ENCODE peak calls at places on chromosomes 3 and 15, in seven cellular contexts. One of them, this sample, is unnamed.

GRCh38 chr15:78083687-78084358 is 6.3 kb upstream of the TBC1D2B start:
- DNase-seq in stimulated activated CD8-positive, alpha-beta memory T cell treated with anti-CD3 and anti-CD28 coated beads, Interleukin-4, amount 100 ng/mL, for 4 hours: no peak
- DNase-seq in NCI-H2107: no peak
- DNase-seq in cardiac muscle cell: no peak
- DNase-seq in GM23248: no peak
- DNase-seq in HFFc6: no peak
- DNase-seq in H7: peak; percentile 39
- DNase-seq in this sample: no peak

GRCh38 chr3:14422016-14422963 is 19.9 kb downstream of the SLC6A6 start:
- DNase-seq in stimulated activated CD8-positive, alpha-beta memory T cell treated with anti-CD3 and anti-CD28 coated beads, Interleukin-4, amount 100 ng/mL, for 4 hours: no peak
- DNase-seq in NCI-H2107: no peak
- DNase-seq in cardiac muscle cell: no peak
- DNase-seq in GM23248: no peak
- DNase-seq in HFFc6: no peak
- DNase-seq in H7: peak; percentile 90
- DNase-seq in this sample: peak; percentile 33

GRCh38 chr3:113092746-113093145 is 102.0 kb downstream of the GTPBP8 start:
- DNase-seq in stimulated activated CD8-positive, alpha-beta memory T cell treated with anti-CD3 and anti-CD28 coated beads, Interleukin-4, amount 100 ng/mL, for 4 hours: no peak
- DNase-seq in NCI-H2107: no peak
- DNase-seq in cardiac muscle cell: no peak
- DNase-seq in GM23248: no peak
- DNase-seq in HFFc6: no peak
- DNase-seq in H7: no peak
- DNase-seq in this sample: no peak

GRCh38 chr3:78201066-78201465 is 1161.2 kb downstream of the ROBO2 start:
- DNase-seq in stimulated activated CD8-positive, alpha-beta memory T cell treated with anti-CD3 and anti-CD28 coated beads, Interleukin-4, amount 100 ng/mL, for 4 hours: no peak
- DNase-seq in NCI-H2107: no peak
- DNase-seq in cardiac muscle cell: no peak
- DNase-seq in GM23248: no peak
- DNase-seq in HFFc6: no peak
- DNase-seq in H7: no peak
- DNase-seq in this sample: no peak

GRCh38 chr3:24272408-24272807 is 222.2 kb downstream of the THRB start:
- DNase-seq in stimulated activated CD8-positive, alpha-beta memory T cell treated with anti-CD3 and anti-CD28 coated beads, Interleukin-4, amount 100 ng/mL, for 4 hours: no peak
- DNase-seq in NCI-H2107: no peak
- DNase-seq in cardiac muscle cell: no peak
- DNase-seq in GM23248: no peak
- DNase-seq in HFFc6: no peak
- DNase-seq in H7: no peak
- DNase-seq in this sample: no peak

GRCh38 chr3:79255696-79256095 is 512.1 kb downstream of the ROBO1 start:
- DNase-seq in stimulated activated CD8-positive, alpha-beta memory T cell treated with anti-CD3 and anti-CD28 coated beads, Interleukin-4, amount 100 ng/mL, for 4 hours: no peak
- DNase-seq in NCI-H2107: no peak
- DNase-seq in cardiac muscle cell: no peak
- DNase-seq in GM23248: peak; percentile 13
- DNase-seq in HFFc6: no peak
- DNase-seq in H7: no peak
- DNase-seq in this sample: no peak

GRCh38 chr3:124559650-124560405 is 170.4 kb upstream of the UMPS start:
- DNase-seq in stimulated activated CD8-positive, alpha-beta memory T cell treated with anti-CD3 and anti-CD28 coated beads, Interleukin-4, amount 100 ng/mL, for 4 hours: peak; percentile 22
- DNase-seq in NCI-H2107: peak; percentile 78
- DNase-seq in cardiac muscle cell: peak; percentile 90
- DNase-seq in GM23248: peak; percentile 86
- DNase-seq in HFFc6: peak; percentile 78
- DNase-seq in H7: peak; percentile 82
- DNase-seq in this sample: peak; percentile 85

GRCh38 chr3:52190294-52190841 is 7.6 kb upstream of the ALAS1 start:
- DNase-seq in stimulated activated CD8-positive, alpha-beta memory T cell treated with anti-CD3 and anti-CD28 coated beads, Interleukin-4, amount 100 ng/mL, for 4 hours: no peak
- DNase-seq in NCI-H2107: no peak
- DNase-seq in cardiac muscle cell: peak; percentile 78
- DNase-seq in GM23248: peak; percentile 62
- DNase-seq in HFFc6: peak; percentile 12
- DNase-seq in H7: peak; percentile 31
- DNase-seq in this sample: no peak

GRCh38 chr15:77369168-77369567 is 50.7 kb downstream of the PEAK1 start:
- DNase-seq in stimulated activated CD8-positive, alpha-beta memory T cell treated with anti-CD3 and anti-CD28 coated beads, Interleukin-4, amount 100 ng/mL, for 4 hours: no peak
- DNase-seq in NCI-H2107: no peak
- DNase-seq in cardiac muscle cell: no peak
- DNase-seq in GM23248: peak; percentile 4
- DNase-seq in HFFc6: peak; percentile 43
- DNase-seq in H7: no peak
- DNase-seq in this sample: no peak

GRCh38 chr15:79615754-79616153 is 183.6 kb downstream of the MINAR1 start:
- DNase-seq in stimulated activated CD8-positive, alpha-beta memory T cell treated with anti-CD3 and anti-CD28 coated beads, Interleukin-4, amount 100 ng/mL, for 4 hours: no peak
- DNase-seq in NCI-H2107: no peak
- DNase-seq in cardiac muscle cell: no peak
- DNase-seq in GM23248: no peak
- DNase-seq in HFFc6: no peak
- DNase-seq in H7: no peak
- DNase-seq in this sample: no peak

GRCh38 chr15:74251187-74251811 is 15.2 kb downstream of the CCDC33 start:
- DNase-seq in stimulated activated CD8-positive, alpha-beta memory T cell treated with anti-CD3 and anti-CD28 coated beads, Interleukin-4, amount 100 ng/mL, for 4 hours: no peak
- DNase-seq in NCI-H2107: no peak
- DNase-seq in cardiac muscle cell: no peak
- DNase-seq in GM23248: no peak
- DNase-seq in HFFc6: no peak
- DNase-seq in H7: no peak
- DNase-seq in this sample: no peak

GRCh38 chr15:35963316-35963715 is 417.4 kb upstream of the DPH6 start:
- DNase-seq in stimulated activated CD8-positive, alpha-beta memory T cell treated with anti-CD3 and anti-CD28 coated beads, Interleukin-4, amount 100 ng/mL, for 4 hours: no peak
- DNase-seq in NCI-H2107: no peak
- DNase-seq in cardiac muscle cell: peak; percentile 18
- DNase-seq in GM23248: peak; percentile 5
- DNase-seq in HFFc6: no peak
- DNase-seq in H7: no peak
- DNase-seq in this sample: no peak

GRCh38 chr15:57751177-57751800 is 44.8 kb downstream of the POLR2M start:
- DNase-seq in stimulated activated CD8-positive, alpha-beta memory T cell treated with anti-CD3 and anti-CD28 coated beads, Interleukin-4, amount 100 ng/mL, for 4 hours: no peak
- DNase-seq in NCI-H2107: no peak
- DNase-seq in cardiac muscle cell: peak; percentile 69
- DNase-seq in GM23248: peak; percentile 70
- DNase-seq in HFFc6: peak; percentile 63
- DNase-seq in H7: peak; percentile 56
- DNase-seq in this sample: no peak

GRCh38 chr3:129197341-129197740 is 13.6 kb upstream of the CNBP start:
- DNase-seq in stimulated activated CD8-positive, alpha-beta memory T cell treated with anti-CD3 and anti-CD28 coated beads, Interleukin-4, amount 100 ng/mL, for 4 hours: no peak
- DNase-seq in NCI-H2107: no peak
- DNase-seq in cardiac muscle cell: no peak
- DNase-seq in GM23248: no peak
- DNase-seq in HFFc6: no peak
- DNase-seq in H7: no peak
- DNase-seq in this sample: peak; percentile 51

GRCh38 chr3:99330281-99330680 is 308.1 kb upstream of the COL8A1 start:
- DNase-seq in stimulated activated CD8-positive, alpha-beta memory T cell treated with anti-CD3 and anti-CD28 coated beads, Interleukin-4, amount 100 ng/mL, for 4 hours: no peak
- DNase-seq in NCI-H2107: no peak
- DNase-seq in cardiac muscle cell: peak; percentile 86
- DNase-seq in GM23248: peak; percentile 36
- DNase-seq in HFFc6: no peak
- DNase-seq in H7: no peak
- DNase-seq in this sample: no peak

This sample was measured in ELF-1.